ENCODE peak calls at places on chromosomes 11 and 22, in eight cellular contexts. One of them, this sample, is unnamed.

GRCh38 chr11:110297082-110297725 is 790 bp upstream of the RDX start:
- DNase-seq in stomach: no peak
- DNase-seq in tibial nerve: no peak
- DNase-seq in CD4-positive, CD25-positive, alpha-beta regulatory T cell: no peak
- DNase-seq in SJCRH30: peak
- DNase-seq in DND-41: no peak
- DNase-seq in IMR-90: peak
- DNase-seq in lung: no peak
- DNase-seq in this sample: no peak

GRCh38 chr22:37639070-37639760 is at the start of gene SH3BP1:
- DNase-seq in SJCRH30: peak
- DNase-seq in stomach: peak
- DNase-seq in IMR-90: no peak
- DNase-seq in DND-41: peak
- DNase-seq in lung: no peak
- DNase-seq in tibial nerve: no peak
- DNase-seq in CD4-positive, CD25-positive, alpha-beta regulatory T cell: peak
- DNase-seq in this sample: no peak

GRCh38 chr11:127226959-127227358 is 226.4 kb upstream of the KIRREL3 start:
- DNase-seq in SJCRH30: no peak
- DNase-seq in tibial nerve: no peak
- DNase-seq in lung: no peak
- DNase-seq in DND-41: no peak
- DNase-seq in IMR-90: no peak
- DNase-seq in CD4-positive, CD25-positive, alpha-beta regulatory T cell: no peak
- DNase-seq in stomach: no peak
- DNase-seq in this sample: no peak

GRCh38 chr11:68680541-68681231 is 3.7 kb upstream of the GAL start:
- DNase-seq in tibial nerve: no peak
- DNase-seq in stomach: no peak
- DNase-seq in CD4-positive, CD25-positive, alpha-beta regulatory T cell: no peak
- DNase-seq in DND-41: no peak
- DNase-seq in SJCRH30: no peak
- DNase-seq in lung: no peak
- DNase-seq in IMR-90: no peak
- DNase-seq in this sample: peak

GRCh38 chr11:6572215-6572614 is 31.2 kb downstream of the RRP8 start:
- DNase-seq in lung: no peak
- DNase-seq in IMR-90: peak
- DNase-seq in stomach: no peak
- DNase-seq in DND-41: no peak
- DNase-seq in tibial nerve: no peak
- DNase-seq in CD4-positive, CD25-positive, alpha-beta regulatory T cell: no peak
- DNase-seq in SJCRH30: no peak
- DNase-seq in this sample: no peak

GRCh38 chr11:61336171-61336935 is 3.3 kb downstream of the TKFC start:
- DNase-seq in SJCRH30: peak
- DNase-seq in CD4-positive, CD25-positive, alpha-beta regulatory T cell: peak
- DNase-seq in IMR-90: peak
- DNase-seq in lung: peak
- DNase-seq in DND-41: peak
- DNase-seq in tibial nerve: peak
- DNase-seq in stomach: peak
- DNase-seq in this sample: peak

GRCh38 chr11:1838426-1839131 is at the start of gene TNNI2:
- DNase-seq in tibial nerve: no peak
- DNase-seq in SJCRH30: peak
- DNase-seq in DND-41: no peak
- DNase-seq in lung: no peak
- DNase-seq in stomach: no peak
- DNase-seq in CD4-positive, CD25-positive, alpha-beta regulatory T cell: no peak
- DNase-seq in IMR-90: no peak
- DNase-seq in this sample: no peak

GRCh38 chr11:9796854-9797253 is 133.0 kb downstream of the SWAP70 start:
- DNase-seq in stomach: no peak
- DNase-seq in DND-41: no peak
- DNase-seq in lung: no peak
- DNase-seq in tibial nerve: peak
- DNase-seq in SJCRH30: no peak
- DNase-seq in IMR-90: no peak
- DNase-seq in CD4-positive, CD25-positive, alpha-beta regulatory T cell: no peak
- DNase-seq in this sample: peak

GRCh38 chr11:79119491-79120284 is 321.1 kb downstream of the TENM4 start:
- DNase-seq in IMR-90: no peak
- DNase-seq in CD4-positive, CD25-positive, alpha-beta regulatory T cell: no peak
- DNase-seq in stomach: no peak
- DNase-seq in lung: no peak
- DNase-seq in SJCRH30: peak
- DNase-seq in DND-41: no peak
- DNase-seq in tibial nerve: no peak
- DNase-seq in this sample: peak

GRCh38 chr11:119101367-119101758 is 290 bp downstream of the DPAGT1 start:
- DNase-seq in IMR-90: no peak
- DNase-seq in stomach: no peak
- DNase-seq in DND-41: peak
- DNase-seq in CD4-positive, CD25-positive, alpha-beta regulatory T cell: no peak
- DNase-seq in SJCRH30: no peak
- DNase-seq in tibial nerve: no peak
- DNase-seq in lung: no peak
- DNase-seq in this sample: no peak

GRCh38 chr11:66172146-66172545 is 96.3 kb upstream of the RAB1B start:
- DNase-seq in tibial nerve: no peak
- DNase-seq in SJCRH30: no peak
- DNase-seq in lung: no peak
- DNase-seq in DND-41: no peak
- DNase-seq in IMR-90: peak
- DNase-seq in stomach: no peak
- DNase-seq in CD4-positive, CD25-positive, alpha-beta regulatory T cell: no peak
- DNase-seq in this sample: no peak

GRCh38 chr11:126162286-126163030 is 49.0 kb downstream of the RPUSD4 start:
- DNase-seq in tibial nerve: no peak
- DNase-seq in lung: no peak
- DNase-seq in CD4-positive, CD25-positive, alpha-beta regulatory T cell: no peak
- DNase-seq in stomach: no peak
- DNase-seq in IMR-90: peak
- DNase-seq in DND-41: no peak
- DNase-seq in SJCRH30: peak
- DNase-seq in this sample: no peak

GRCh38 chr11:54558407-54558806 is 45.4 kb downstream of the OR4C46 start:
- DNase-seq in DND-41: no peak
- DNase-seq in IMR-90: no peak
- DNase-seq in SJCRH30: peak
- DNase-seq in lung: no peak
- DNase-seq in tibial nerve: no peak
- DNase-seq in CD4-positive, CD25-positive, alpha-beta regulatory T cell: no peak
- DNase-seq in stomach: no peak
- DNase-seq in this sample: no peak

GRCh38 chr11:15969701-15970329 is 386.5 kb downstream of the SOX6 start:
- DNase-seq in IMR-90: peak
- DNase-seq in stomach: no peak
- DNase-seq in DND-41: no peak
- DNase-seq in SJCRH30: no peak
- DNase-seq in lung: no peak
- DNase-seq in tibial nerve: no peak
- DNase-seq in CD4-positive, CD25-positive, alpha-beta regulatory T cell: no peak
- DNase-seq in this sample: peak

GRCh38 chr11:59783632-59784090 is 26.9 kb downstream of the MRPL16 start:
- DNase-seq in CD4-positive, CD25-positive, alpha-beta regulatory T cell: no peak
- DNase-seq in SJCRH30: no peak
- DNase-seq in DND-41: no peak
- DNase-seq in stomach: no peak
- DNase-seq in tibial nerve: no peak
- DNase-seq in IMR-90: no peak
- DNase-seq in lung: no peak
- DNase-seq in this sample: no peak
- H3K4me3 ChIP-seq in CD4-positive, CD25-positive, alpha-beta regulatory T cell: no peak
- H3K4me3 ChIP-seq in SJCRH30: no peak
- H3K4me3 ChIP-seq in DND-41: no peak
- H3K4me3 ChIP-seq in stomach: no peak
- H3K4me3 ChIP-seq in tibial nerve: no peak
- H3K4me3 ChIP-seq in IMR-90: no peak
- H3K4me3 ChIP-seq in lung: no peak
- H3K4me3 ChIP-seq in this sample: no peak

GRCh38 chr11:12678991-12679390 is 4.8 kb downstream of the TEAD1 start:
- DNase-seq in DND-41: no peak
- DNase-seq in SJCRH30: no peak
- DNase-seq in CD4-positive, CD25-positive, alpha-beta regulatory T cell: no peak
- DNase-seq in stomach: no peak
- DNase-seq in lung: no peak
- DNase-seq in tibial nerve: no peak
- DNase-seq in IMR-90: no peak
- DNase-seq in this sample: no peak

GRCh38 chr11:12675951-12676711 is 1.9 kb downstream of the TEAD1 start:
- DNase-seq in CD4-positive, CD25-positive, alpha-beta regulatory T cell: no peak
- DNase-seq in DND-41: no peak
- DNase-seq in SJCRH30: peak
- DNase-seq in IMR-90: peak
- DNase-seq in tibial nerve: peak
- DNase-seq in lung: no peak
- DNase-seq in stomach: no peak
- DNase-seq in this sample: no peak

GRCh38 chr11:12678092-12678491 is 3.9 kb downstream of the TEAD1 start:
- DNase-seq in DND-41: no peak
- DNase-seq in CD4-positive, CD25-positive, alpha-beta regulatory T cell: no peak
- DNase-seq in tibial nerve: no peak
- DNase-seq in SJCRH30: no peak
- DNase-seq in stomach: no peak
- DNase-seq in IMR-90: no peak
- DNase-seq in lung: no peak
- DNase-seq in this sample: no peak

GRCh38 chr11:12674936-12675696 is 895 bp downstream of the TEAD1 start:
- DNase-seq in IMR-90: no peak
- DNase-seq in SJCRH30: peak
- DNase-seq in DND-41: no peak
- DNase-seq in tibial nerve: no peak
- DNase-seq in lung: no peak
- DNase-seq in stomach: peak
- DNase-seq in CD4-positive, CD25-positive, alpha-beta regulatory T cell: no peak
- DNase-seq in this sample: no peak

GRCh38 chr11:12677131-12677530 is 2.9 kb downstream of the TEAD1 start:
- DNase-seq in DND-41: no peak
- DNase-seq in CD4-positive, CD25-positive, alpha-beta regulatory T cell: no peak
- DNase-seq in SJCRH30: peak
- DNase-seq in stomach: no peak
- DNase-seq in IMR-90: no peak
- DNase-seq in tibial nerve: no peak
- DNase-seq in lung: no peak
- DNase-seq in this sample: no peak
- H3K4me3 ChIP-seq in DND-41: no peak
- H3K4me3 ChIP-seq in CD4-positive, CD25-positive, alpha-beta regulatory T cell: no peak
- H3K4me3 ChIP-seq in SJCRH30: peak
- H3K4me3 ChIP-seq in stomach: peak
- H3K4me3 ChIP-seq in IMR-90: peak
- H3K4me3 ChIP-seq in tibial nerve: peak
- H3K4me3 ChIP-seq in lung: no peak
- H3K4me3 ChIP-seq in this sample: no peak

GRCh38 chr11:27218498-27219038 is 144.4 kb downstream of the CCDC34 start:
- DNase-seq in lung: no peak
- DNase-seq in SJCRH30: peak
- DNase-seq in stomach: no peak
- DNase-seq in tibial nerve: no peak
- DNase-seq in DND-41: no peak
- DNase-seq in IMR-90: peak
- DNase-seq in CD4-positive, CD25-positive, alpha-beta regulatory T cell: no peak
- DNase-seq in this sample: no peak
- H3K4me3 ChIP-seq in lung: no peak
- H3K4me3 ChIP-seq in SJCRH30: peak
- H3K4me3 ChIP-seq in stomach: no peak
- H3K4me3 ChIP-seq in tibial nerve: no peak
- H3K4me3 ChIP-seq in DND-41: no peak
- H3K4me3 ChIP-seq in IMR-90: no peak
- H3K4me3 ChIP-seq in CD4-positive, CD25-positive, alpha-beta regulatory T cell: no peak
- H3K4me3 ChIP-seq in this sample: no peak

GRCh38 chr11:46298699-46299424 is 21.4 kb downstream of the CREB3L1 start:
- DNase-seq in CD4-positive, CD25-positive, alpha-beta regulatory T cell: no peak
- DNase-seq in stomach: no peak
- DNase-seq in lung: no peak
- DNase-seq in DND-41: no peak
- DNase-seq in SJCRH30: no peak
- DNase-seq in IMR-90: peak
- DNase-seq in tibial nerve: no peak
- DNase-seq in this sample: no peak

GRCh38 chr11:46295312-46295995 is 18.0 kb downstream of the CREB3L1 start:
- DNase-seq in CD4-positive, CD25-positive, alpha-beta regulatory T cell: peak
- DNase-seq in lung: peak
- DNase-seq in SJCRH30: peak
- DNase-seq in stomach: peak
- DNase-seq in tibial nerve: no peak
- DNase-seq in IMR-90: peak
- DNase-seq in DND-41: peak
- DNase-seq in this sample: peak

GRCh38 chr11:46295996-46296519 is 18.6 kb downstream of the CREB3L1 start:
- DNase-seq in DND-41: no peak
- DNase-seq in CD4-positive, CD25-positive, alpha-beta regulatory T cell: no peak
- DNase-seq in SJCRH30: no peak
- DNase-seq in tibial nerve: no peak
- DNase-seq in IMR-90: no peak
- DNase-seq in lung: no peak
- DNase-seq in stomach: no peak
- DNase-seq in this sample: no peak

GRCh38 chr11:46294365-46295309 is 17.2 kb downstream of the CREB3L1 start:
- DNase-seq in IMR-90: peak
- DNase-seq in CD4-positive, CD25-positive, alpha-beta regulatory T cell: no peak
- DNase-seq in lung: no peak
- DNase-seq in DND-41: peak
- DNase-seq in stomach: peak
- DNase-seq in SJCRH30: peak
- DNase-seq in tibial nerve: no peak
- DNase-seq in this sample: no peak

DNA sequence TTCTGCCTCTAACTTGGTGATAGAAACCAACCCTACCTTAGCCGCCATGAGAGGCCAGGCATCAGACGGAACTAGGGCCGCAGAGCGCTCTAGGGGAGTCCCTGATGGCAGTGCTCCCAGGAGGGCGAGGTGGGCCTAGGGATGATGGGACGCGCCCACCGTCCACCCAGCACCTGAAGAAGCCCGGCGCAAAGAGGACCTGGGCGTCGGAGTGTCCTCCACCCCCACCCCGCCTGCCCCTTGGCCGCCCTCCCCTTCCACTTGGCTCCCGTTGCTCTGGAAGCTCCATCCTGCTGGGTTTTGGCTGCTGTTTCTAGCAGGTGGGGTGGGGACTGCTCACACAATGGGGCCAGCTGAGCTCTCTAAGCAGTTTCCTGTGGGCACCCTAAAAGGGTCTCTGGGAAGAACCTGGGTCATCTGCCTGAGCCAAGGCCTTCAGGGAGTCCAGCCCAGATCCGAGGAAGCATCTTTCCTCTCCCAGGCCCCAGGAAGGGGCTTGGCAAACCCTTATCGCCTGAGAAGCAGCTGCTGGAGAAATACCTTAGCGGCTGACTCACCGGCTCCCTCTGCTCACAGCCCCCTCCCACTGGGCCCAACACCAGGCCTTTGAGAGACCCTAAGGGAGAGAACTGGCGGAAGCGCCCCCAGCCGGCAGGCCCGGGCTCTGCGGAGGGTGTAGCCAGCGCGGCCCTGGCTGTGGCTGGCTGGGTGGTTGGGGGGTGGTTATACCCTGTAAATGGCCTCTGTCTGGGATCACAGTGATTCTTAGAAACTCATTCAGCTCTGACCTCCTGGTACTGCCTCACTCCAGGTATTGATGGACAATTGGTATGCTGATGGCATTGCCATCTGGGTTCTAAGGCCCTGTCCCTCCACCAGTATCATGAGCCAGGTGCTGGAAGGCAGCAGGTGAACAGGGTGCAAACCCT is 19.3 kb downstream of the CREB3L1 start:
- DNase-seq in SJCRH30: peak
- DNase-seq in lung: no peak
- DNase-seq in DND-41: no peak
- DNase-seq in IMR-90: peak
- DNase-seq in tibial nerve: no peak
- DNase-seq in stomach: no peak
- DNase-seq in CD4-positive, CD25-positive, alpha-beta regulatory T cell: no peak
- DNase-seq in this sample: no peak
- H3K4me3 ChIP-seq in SJCRH30: peak
- H3K4me3 ChIP-seq in lung: no peak
- H3K4me3 ChIP-seq in DND-41: no peak
- H3K4me3 ChIP-seq in IMR-90: no peak
- H3K4me3 ChIP-seq in tibial nerve: peak
- H3K4me3 ChIP-seq in stomach: no peak
- H3K4me3 ChIP-seq in CD4-positive, CD25-positive, alpha-beta regulatory T cell: no peak
- H3K4me3 ChIP-seq in this sample: no peak

This sample was measured in lower leg skin.